ENCODE peak calls at places on chromosomes 12 and 14, in ten cellular contexts. B, A, D, P, V, S, U, R, C and G are unnamed samples.

GRCh38 chr12:105492591-105492990 is 162.1 kb downstream of the C12orf75 start:
- DNase-seq in B (no peak), A (no peak), D (no peak), P (no peak), V (no peak), S (no peak), U (no peak), R (no peak), C (no peak), G (no peak)

GRCh38 chr12:40446385-40446784 is 221.6 kb downstream of the LRRK2 start:
- DNase-seq in B (peak), A (no peak), D (peak), P (no peak), V (no peak), S (no peak), U (no peak), R (no peak), C (no peak), G (no peak)

GRCh38 chr12:104501641-104502040 is 44.9 kb downstream of the CHST11 start:
- DNase-seq in B (no peak), A (no peak), D (no peak), P (no peak), V (no peak), S (no peak), U (no peak), R (no peak), C (no peak), G (no peak)

GRCh38 chr12:121673013-121673441 is 3.6 kb upstream of the MORN3 start:
- DNase-seq in B (peak), A (no peak), D (peak), P (no peak), V (no peak), S (peak), U (peak), R (no peak), C (no peak), G (no peak)

GRCh38 chr12:13173012-13173441 is 23.5 kb upstream of the EMP1 start:
- DNase-seq in B (no peak), A (peak), D (no peak), P (peak), V (no peak), S (no peak), U (no peak), R (peak), C (no peak), G (peak)

GRCh38 chr14:100629098-100629497 is 41.9 kb upstream of the BEGAIN start:
- DNase-seq in B (no peak), A (no peak), D (no peak), P (no peak), V (no peak), S (no peak), U (no peak), R (no peak), C (no peak), G (no peak)

GRCh38 chr12:58504539-58504938 is 415.8 kb downstream of the LRIG3 start:
- DNase-seq in B (no peak), A (no peak), D (peak), P (no peak), V (no peak), S (no peak), U (no peak), R (no peak), C (no peak), G (no peak)

GRCh38 chr12:67650127-67650495 is 1.6 kb downstream of the DYRK2 start:
- DNase-seq in B (peak), A (no peak), D (peak), P (peak), V (peak), S (no peak), U (peak), R (peak), C (no peak), G (no peak)

GRCh38 chr12:57171668-57172067 is 24.2 kb upstream of the LRP1-AS start:
- DNase-seq in B (no peak), A (peak), D (no peak), P (peak), V (no peak), S (no peak), U (peak), R (no peak), C (no peak), G (no peak)

GRCh38 chr14:35534130-35534883 is at the start of gene INSM2:
- DNase-seq in B (no peak), A (no peak), D (no peak), P (no peak), V (peak), S (no peak), U (peak), R (no peak), C (peak), G (no peak)

GRCh38 chr14:56844603-56845002 is 34.3 kb upstream of the OTX2 start:
- DNase-seq in B (no peak), A (no peak), D (no peak), P (no peak), V (no peak), S (no peak), U (no peak), R (no peak), C (no peak), G (no peak)

GRCh38 chr12:130552483-130552996 is 163.6 kb downstream of the RIMBP2 start:
- DNase-seq in B (no peak), A (no peak), D (peak), P (no peak), V (no peak), S (no peak), U (no peak), R (no peak), C (no peak), G (no peak)

GRCh38 chr12:92927055-92927435 is 2.0 kb downstream of the EEA1 start:
- DNase-seq in B (peak), A (no peak), D (no peak), P (no peak), V (no peak), S (no peak), U (no peak), R (peak), C (no peak), G (no peak)

GRCh38 chr14:90522585-90523191 is 125.9 kb downstream of the CALM1 start:
- DNase-seq in B (peak), A (no peak), D (no peak), P (peak), V (no peak), S (peak), U (peak), R (no peak), C (no peak), G (no peak)

GRCh38 chr12:67826946-67827719 is 162.1 kb upstream of the IFNG-AS1 start:
- DNase-seq in B (no peak), A (no peak), D (no peak), P (no peak), V (no peak), S (no peak), U (no peak), R (no peak), C (no peak), G (no peak)

GRCh38 chr12:85278598-85279448 is 1.2 kb upstream of the ALX1 start:
- DNase-seq in B (no peak), A (no peak), D (no peak), P (no peak), V (no peak), S (no peak), U (peak), R (no peak), C (no peak), G (no peak)

GRCh38 chr12:9750276-9751203 is 10.2 kb downstream of the CD69 start:
- DNase-seq in B (peak), A (peak), D (peak), P (no peak), V (no peak), S (no peak), U (peak), R (peak), C (no peak), G (no peak)

GRCh38 chr12:46839964-46840363 is 14.2 kb upstream of the SLC38A4 start:
- DNase-seq in B (no peak), A (no peak), D (no peak), P (no peak), V (no peak), S (no peak), U (no peak), R (no peak), C (no peak), G (no peak)

GRCh38 chr12:89098390-89099102 is 253.8 kb downstream of the DUSP6 start:
- DNase-seq in B (peak), A (no peak), D (no peak), P (no peak), V (peak), S (no peak), U (peak), R (peak), C (no peak), G (no peak)

GRCh38 chr12:93245543-93245942 is 132.2 kb upstream of the NUDT4 start:
- DNase-seq in B (no peak), A (no peak), D (no peak), P (no peak), V (no peak), S (no peak), U (no peak), R (no peak), C (no peak), G (no peak)

GRCh38 chr12:112121780-112122565 is 3.4 kb upstream of the TRAFD1 start:
- DNase-seq in B (no peak), A (peak), D (peak), P (peak), V (peak), S (peak), U (peak), R (peak), C (peak), G (peak)

GRCh38 chr12:125143491-125143890 is 78.3 kb downstream of the AACS start:
- DNase-seq in B (peak), A (no peak), D (no peak), P (no peak), V (peak), S (no peak), U (no peak), R (peak), C (no peak), G (no peak)

GRCh38 chr12:52975204-52975603 is 26.3 kb downstream of the KRT18 start:
- DNase-seq in B (no peak), A (no peak), D (no peak), P (no peak), V (no peak), S (no peak), U (no peak), R (peak), C (no peak), G (no peak)

DNA sequence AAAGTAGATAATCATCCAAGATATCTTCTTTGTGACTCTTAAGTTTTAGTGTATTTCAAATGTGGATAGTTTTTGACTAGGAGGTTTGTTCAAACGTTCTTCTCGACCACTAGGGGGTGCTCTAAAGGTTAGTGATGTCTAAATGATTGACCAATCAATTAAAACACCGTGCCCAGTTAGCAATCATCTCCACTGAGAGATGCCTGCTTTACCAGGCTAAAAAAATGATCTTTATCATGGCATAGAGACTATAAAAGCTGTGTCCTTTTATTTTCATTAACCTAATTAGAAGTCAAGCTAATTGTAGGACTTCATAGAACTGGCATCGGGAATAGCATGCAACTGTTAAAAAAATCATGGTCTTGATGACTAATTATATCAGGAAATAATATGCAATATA is 153.9 kb downstream of the PRKCH start:
- DNase-seq in B (no peak), A (peak), D (peak), P (no peak), V (no peak), S (no peak), U (no peak), R (peak), C (no peak), G (no peak)
- TF ChIP-seq CTCF in B (peak), A (peak), D (peak), P (peak), V (peak), S (peak), U (peak), R (peak), C (peak), G (peak)

GRCh38 chr12:42266579-42267230 is 28.7 kb upstream of the YAF2 start:
- DNase-seq in B (no peak), A (no peak), D (no peak), P (no peak), V (no peak), S (no peak), U (no peak), R (no peak), C (no peak), G (no peak)

GRCh38 chr12:42259699-42260098 is 21.7 kb upstream of the YAF2 start:
- DNase-seq in B (no peak), A (no peak), D (no peak), P (no peak), V (no peak), S (no peak), U (no peak), R (no peak), C (no peak), G (no peak)

GRCh38 chr12:42260518-42260917 is 22.5 kb upstream of the YAF2 start:
- DNase-seq in B (no peak), A (no peak), D (no peak), P (no peak), V (no peak), S (no peak), U (no peak), R (no peak), C (no peak), G (no peak)

GRCh38 chr12:42261708-42262107 is 23.7 kb upstream of the YAF2 start:
- DNase-seq in B (no peak), A (no peak), D (no peak), P (no peak), V (no peak), S (no peak), U (no peak), R (no peak), C (no peak), G (no peak)

DNA sequence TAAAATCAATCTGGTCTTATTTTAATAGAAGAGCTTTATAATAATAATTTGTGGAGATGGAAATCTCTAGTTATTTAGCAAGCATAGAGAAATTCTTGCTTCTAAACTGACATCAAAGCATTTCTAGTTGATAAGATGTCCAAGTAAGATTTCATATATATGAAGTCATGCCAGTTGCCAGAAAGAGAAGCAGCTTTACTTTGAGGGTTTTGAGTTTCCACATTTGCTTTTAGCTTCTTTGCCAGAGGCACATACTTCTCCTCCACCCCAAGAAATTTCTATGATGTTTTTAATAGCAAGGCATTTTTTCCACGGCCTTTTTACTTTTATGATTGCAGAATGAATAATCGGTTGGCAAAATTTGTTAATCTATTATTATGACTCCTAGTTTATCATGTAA is 24.2 kb upstream of the YAF2 start:
- DNase-seq in B (no peak), A (no peak), D (no peak), P (no peak), V (no peak), S (no peak), U (no peak), R (no peak), C (no peak), G (no peak)
- H3K27ac ChIP-seq in B (no peak), A (no peak), D (no peak), P (no peak), V (no peak), S (no peak), U (no peak), R (no peak), C (no peak), G (no peak)

GRCh38 chr14:54001189-54001878 is 44.7 kb upstream of the BMP4 start:
- DNase-seq in B (no peak), A (no peak), D (no peak), P (no peak), V (no peak), S (no peak), U (no peak), R (no peak), C (no peak), G (no peak)
- TF ChIP-seq CTCF in B (peak), A (no peak), D (no peak), P (no peak), V (no peak), S (no peak), U (no peak), R (no peak), C (no peak), G (no peak)

DNA sequence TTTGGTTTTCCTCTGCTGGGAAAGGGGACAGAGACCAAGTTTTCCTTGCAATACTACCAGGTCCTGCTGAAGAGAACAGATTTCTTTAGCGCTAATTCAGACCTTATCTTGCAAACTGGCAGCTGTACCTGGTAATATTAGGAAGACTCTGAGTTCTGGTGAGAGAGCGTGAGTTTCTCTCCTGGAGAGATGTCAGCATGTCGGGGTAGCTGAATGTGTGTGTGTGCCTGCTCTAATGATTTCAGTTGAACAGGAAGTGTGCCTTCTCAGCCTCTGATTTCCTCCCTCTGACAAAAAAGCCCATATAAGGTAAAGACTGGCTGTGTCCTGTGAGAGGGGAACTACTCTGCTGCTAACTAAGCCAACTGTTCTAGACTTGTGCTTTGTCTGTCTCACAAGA is 10.3 kb upstream of the ERP27 start:
- DNase-seq in B (no peak), A (peak), D (no peak), P (peak), V (no peak), S (no peak), U (peak), R (peak), C (no peak), G (no peak)
- H3K27ac ChIP-seq in B (peak), A (peak), D (no peak), P (peak), V (peak), S (peak), U (peak), R (peak), C (peak), G (peak)

GRCh38 chr12:96719671-96720362 is 187.2 kb upstream of the NEDD1 start:
- DNase-seq in B (no peak), A (no peak), D (peak), P (no peak), V (no peak), S (no peak), U (no peak), R (no peak), C (no peak), G (no peak)

DNA sequence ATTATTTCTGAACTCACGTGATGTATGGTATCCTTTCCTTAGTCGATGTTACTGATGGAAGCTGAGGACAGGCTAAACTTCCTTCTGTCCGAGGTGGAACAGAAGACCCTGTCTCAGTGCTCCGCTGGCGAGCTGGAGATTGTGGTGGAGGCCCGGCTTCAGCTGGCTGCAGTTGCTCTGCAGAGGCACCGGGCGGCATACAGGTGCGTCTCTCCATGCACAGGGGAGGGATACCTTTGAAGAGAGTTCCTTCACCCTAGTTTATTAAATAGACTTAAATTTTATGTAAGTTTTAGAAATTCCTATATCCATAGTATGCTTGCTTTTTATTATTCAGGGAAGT is 186.7 kb upstream of the NEDD1 start:
- DNase-seq in B (no peak), A (no peak), D (peak), P (no peak), V (no peak), S (no peak), U (no peak), R (no peak), C (no peak), G (no peak)
- TF ChIP-seq CTCF in B (peak), A (peak), D (peak), P (no peak), V (no peak), S (no peak), U (no peak), R (no peak), C (no peak), G (no peak)

GRCh38 chr14:38755036-38755435 is 348.0 kb downstream of the SEC23A start:
- DNase-seq in B (no peak), A (no peak), D (no peak), P (no peak), V (no peak), S (no peak), U (no peak), R (no peak), C (no peak), G (no peak)
- H3K27ac ChIP-seq in B (no peak), A (no peak), D (no peak), P (no peak), V (no peak), S (no peak), U (no peak), R (no peak), C (no peak), G (no peak)